ENCODE peak calls at places on chromosomes 16 and 17, in six cellular contexts. A is RWPE1; Z is stimulated activated naive CD8-positive, alpha-beta T cell treated with anti-CD3 and anti-CD28 coated beads, Interleukin-15, amount 100 ng/mL, for 72 hours; W is kidney tubule cell; Q is NCI-H345; M is activated CD4-positive, alpha-beta T cell treated with anti-CD3 and anti-CD28 coated beads, Interleukin-2, amount 50 U/mL, for 48 hours. E is an unnamed sample.

GRCh38 chr16:75238853-75239371 is 12.5 kb downstream of the BCAR1 start:
- DNase-seq in A (no peak), Z (no peak), W (peak; percentile 51), Q (no peak), M (no peak), E (no peak)

GRCh38 chr17:74008196-74008595 is 195.3 kb upstream of the RPL38 start:
- DNase-seq in A (no peak), Z (peak; percentile 21), W (peak; percentile 3), Q (peak; percentile 47), M (peak; percentile 46), E (peak; percentile 72)

GRCh38 chr16:2470603-2471015 is 488 bp upstream of the NTN3 start:
- DNase-seq in A (no peak), Z (no peak), W (no peak), Q (peak; percentile 73), M (peak; percentile 26), E (peak; percentile 12)

GRCh38 chr16:89290887-89291286 is 73.4 kb downstream of the ZNF778 start:
- DNase-seq in A (no peak), Z (no peak), W (no peak), Q (no peak), M (no peak), E (no peak)

GRCh38 chr17:12133183-12133582 is 112.5 kb downstream of the MAP2K4 start:
- DNase-seq in A (no peak), Z (no peak), W (no peak), Q (no peak), M (no peak), E (no peak)

GRCh38 chr17:67974598-67975066 is 21.6 kb downstream of the C17orf58 start:
- DNase-seq in A (no peak), Z (no peak), W (no peak), Q (no peak), M (no peak), E (no peak)

GRCh38 chr17:66682293-66682692 is 152.6 kb upstream of the CACNG5 start:
- DNase-seq in A (no peak), Z (no peak), W (no peak), Q (no peak), M (no peak), E (no peak)

GRCh38 chr17:62591323-62591722 is 36.1 kb upstream of the MRC2 start:
- DNase-seq in A (no peak), Z (no peak), W (no peak), Q (no peak), M (no peak), E (no peak)

GRCh38 chr17:78442648-78443128 is 64.2 kb downstream of the PGS1 start:
- DNase-seq in A (no peak), Z (no peak), W (no peak), Q (no peak), M (no peak), E (no peak)

GRCh38 chr17:17408236-17408794 is 68.5 kb upstream of the MED9 start:
- DNase-seq in A (no peak), Z (peak; percentile 42), W (peak; percentile 60), Q (no peak), M (no peak), E (no peak)

GRCh38 chr17:68641276-68642117 is 40.3 kb upstream of the FAM20A start:
- DNase-seq in A (no peak), Z (no peak), W (no peak), Q (no peak), M (no peak), E (no peak)

GRCh38 chr16:16021988-16022682 is 72.7 kb downstream of the ABCC1 start:
- DNase-seq in A (peak; percentile 98), Z (no peak), W (peak; percentile 95), Q (no peak), M (no peak), E (no peak)

GRCh38 chr16:23843143-23843542 is 7.4 kb downstream of the PRKCB start:
- DNase-seq in A (no peak), Z (no peak), W (no peak), Q (no peak), M (no peak), E (no peak)

GRCh38 chr16:78213751-78214150 is 114.3 kb downstream of the WWOX start:
- DNase-seq in A (no peak), Z (no peak), W (no peak), Q (no peak), M (no peak), E (no peak)

E was measured in DMS153.